ENCODE peak calls at places on chromosome 21, in five cellular contexts. J is AG09309, W is adrenal gland, F is fibroblast of lung, B is HCT116. E is an unnamed sample.

GRCh38 chr21:33419538-33420123 is 16.4 kb downstream of the IFNGR2 start:
- DNase-seq in J (no peak), W (peak; percentile 68), F (peak; percentile 96), B (no peak), E (peak; percentile 24)

GRCh38 chr21:34545079-34545884 is 33.3 kb upstream of the KCNE1 start:
- DNase-seq in J (no peak), W (peak; percentile 74), F (peak; percentile 89), B (peak; percentile 40), E (peak; percentile 34)

GRCh38 chr21:40386301-40386911 is 460.6 kb downstream of the DSCAM start:
- DNase-seq in J (no peak), W (peak; percentile 81), F (no peak), B (no peak), E (peak; percentile 66)

GRCh38 chr21:29511076-29511475 is 212.4 kb downstream of the BACH1 start:
- DNase-seq in J (no peak), W (no peak), F (no peak), B (no peak), E (peak; percentile 14)

GRCh38 chr21:25005388-25005787 is 601.9 kb downstream of the MRPL39 start:
- DNase-seq in J (no peak), W (no peak), F (peak; percentile 71), B (no peak), E (no peak)

GRCh38 chr21:32061755-32062154 is 188.9 kb downstream of the HUNK start:
- DNase-seq in J (no peak), W (no peak), F (no peak), B (no peak), E (no peak)

GRCh38 chr21:34100789-34101188 is 27.4 kb downstream of the MRPS6 start:
- DNase-seq in J (no peak), W (no peak), F (no peak), B (no peak), E (peak; percentile 12)

GRCh38 chr21:35063428-35064172 is 14.5 kb upstream of the RUNX1 start:
- DNase-seq in J (no peak), W (no peak), F (no peak), B (no peak), E (peak; percentile 93)

GRCh38 chr21:28791595-28792282 is 200.9 kb downstream of the LTN1 start:
- DNase-seq in J (no peak), W (no peak), F (no peak), B (no peak), E (no peak)

GRCh38 chr21:28393279-28393678 is 599.4 kb downstream of the LTN1 start:
- DNase-seq in J (no peak), W (no peak), F (no peak), B (no peak), E (peak; percentile 99)

GRCh38 chr21:16124397-16125130 is 394.8 kb downstream of the USP25 start:
- DNase-seq in J (peak; percentile 90), W (peak; percentile 59), F (peak; percentile 97), B (no peak), E (peak; percentile 90)

GRCh38 chr21:9767592-9768375 is 753.6 kb upstream of the TPTE start:
- DNase-seq in J (no peak), W (no peak), F (no peak), B (no peak), E (no peak)

GRCh38 chr21:32979598-32980268 is 46.0 kb upstream of the OLIG2 start:
- DNase-seq in J (no peak), W (no peak), F (no peak), B (no peak), E (no peak)

GRCh38 chr21:33362044-33362555 is 37.3 kb downstream of the IFNAR1 start:
- DNase-seq in J (no peak), W (peak; percentile 67), F (no peak), B (no peak), E (peak; percentile 26)

GRCh38 chr21:31872452-31873274 is at the start of gene HUNK:
- DNase-seq in J (no peak), W (peak; percentile 56), F (peak; percentile 39), B (no peak), E (peak; percentile 22)

GRCh38 chr21:43676391-43676790 is 17.0 kb downstream of the RRP1B start:
- DNase-seq in J (no peak), W (no peak), F (no peak), B (no peak), E (no peak)

GRCh38 chr21:21860888-21861287 is 862.7 kb downstream of the NCAM2 start:
- DNase-seq in J (no peak), W (no peak), F (peak; percentile 55), B (no peak), E (no peak)

GRCh38 chr21:33541756-33542639 is at the start of gene GART:
- DNase-seq in J (no peak), W (peak; percentile 89), F (peak; percentile 68), B (peak; percentile 42), E (peak; percentile 86)

GRCh38 chr21:21714396-21714795 is 716.2 kb downstream of the NCAM2 start:
- DNase-seq in J (no peak), W (no peak), F (peak; percentile 72), B (no peak), E (no peak)

GRCh38 chr21:30676737-30677136 is 34.1 kb downstream of the KRTAP20-3 start:
- DNase-seq in J (no peak), W (no peak), F (no peak), B (no peak), E (peak; percentile 2)

GRCh38 chr21:16117851-16118592 is 388.2 kb downstream of the USP25 start:
- DNase-seq in J (peak; percentile 88), W (no peak), F (peak; percentile 89), B (no peak), E (peak; percentile 76)

GRCh38 chr21:26194811-26195251 is 24.3 kb upstream of the APP start:
- DNase-seq in J (no peak), W (no peak), F (peak; percentile 28), B (no peak), E (no peak)
- H3K4me3 ChIP-seq in J (peak overlapping the region; percentile 10), W (no peak overlapping the region), F (no peak overlapping the region), B (no peak overlapping the region), E (no peak overlapping the region)

GRCh38 chr21:42562258-42562657 is 48.6 kb downstream of the SLC37A1 start:
- DNase-seq in J (no peak), W (no peak), F (no peak), B (no peak), E (no peak)

GRCh38 chr21:42563261-42564045 is 49.8 kb downstream of the SLC37A1 start:
- DNase-seq in J (no peak), W (peak; percentile 49), F (no peak), B (no peak), E (peak; percentile 84)

GRCh38 chr21:42562816-42563215 is 49.2 kb downstream of the SLC37A1 start:
- DNase-seq in J (no peak), W (no peak), F (no peak), B (no peak), E (no peak)

GRCh38 chr21:42560517-42561179 is 47.0 kb downstream of the SLC37A1 start:
- DNase-seq in J (no peak), W (no peak), F (no peak), B (no peak), E (no peak)

DNA sequence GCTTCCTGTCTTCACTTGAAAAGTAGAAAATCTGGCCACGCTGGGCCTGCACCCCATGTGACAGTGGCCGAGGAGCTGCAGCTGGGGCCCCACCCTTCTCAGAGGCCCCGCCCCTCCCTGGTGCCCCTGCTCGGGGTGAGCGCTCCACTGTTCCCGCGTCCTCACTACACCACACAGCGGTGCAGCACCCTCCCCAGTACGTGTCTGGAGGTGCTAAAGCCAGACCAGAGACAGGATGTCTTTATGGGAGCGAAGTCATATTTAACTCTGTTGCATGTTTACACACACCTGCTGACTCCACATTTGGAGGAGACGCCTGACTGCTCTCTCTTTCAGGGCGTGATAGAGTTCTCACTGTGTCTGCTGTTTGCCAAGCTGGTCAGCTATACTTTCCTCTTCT is 48.1 kb downstream of the SLC37A1 start:
- DNase-seq in J (no peak), W (no peak), F (no peak), B (no peak), E (peak; percentile 17)
- TF ChIP-seq CTCF in J (no peak), W (no peak), F (no peak), B (no peak), E (peak; percentile 7)

GRCh38 chr21:38662224-38662568 is 143.5 kb upstream of the ETS2 start:
- DNase-seq in J (no peak), W (no peak), F (no peak), B (no peak), E (no peak)
- H3K4me3 ChIP-seq in J (no peak overlapping the region), W (no peak overlapping the region), F (no peak overlapping the region), B (no peak overlapping the region), E (no peak overlapping the region)

GRCh38 chr21:26717146-26717739 is 128.0 kb downstream of the ADAMTS1 start:
- DNase-seq in J (no peak), W (no peak), F (peak; percentile 53), B (no peak), E (peak; percentile 23)
- TF ChIP-seq CTCF in J (peak; percentile 43), W (peak; percentile 63), F (peak; percentile 28), B (peak; percentile 57), E (peak; percentile 48)

E was measured in epithelial cell of esophagus.